ENCODE peak calls at places on chromosomes 11 and 22, in nine cellular contexts. L, P, G, H, U, M, I, F and B are unnamed samples.

GRCh38 chr11:106642331-106642730 is 375.9 kb downstream of the GUCY1A2 start:
- DNase-seq in M (no peak), G (no peak), P (no peak), U (no peak), F (peak; percentile 91), H (no peak), L (no peak), I (no peak), B (no peak)

GRCh38 chr11:120073196-120073595 is 64.7 kb downstream of the TRIM29 start:
- DNase-seq in M (no peak), P (no peak), I (no peak), F (no peak), H (no peak), L (no peak), U (no peak), G (no peak), B (no peak)

GRCh38 chr11:19407692-19408091 is 166.9 kb upstream of the E2F8 start:
- DNase-seq in H (no peak), L (no peak), F (no peak), M (no peak), U (no peak), P (no peak), I (no peak), G (no peak), B (no peak)

GRCh38 chr11:85718991-85719807 is 33.2 kb upstream of the CCDC89 start:
- DNase-seq in P (peak; percentile 86), L (no peak), H (no peak), M (no peak), G (no peak), I (peak; percentile 97), F (peak; percentile 100), U (peak; percentile 10), B (no peak)

GRCh38 chr22:46131151-46131587 is 19.2 kb upstream of the PPARA start:
- DNase-seq in P (peak; percentile 89), F (no peak), M (no peak), L (no peak), H (no peak), G (no peak), I (no peak), U (no peak), B (no peak)

GRCh38 chr22:24938741-24939341 is 7.7 kb downstream of the LHFPL7 start:
- DNase-seq in M (peak; percentile 61), L (no peak), U (no peak), F (peak; percentile 25), I (peak; percentile 52), G (peak; percentile 50), P (peak; percentile 94), H (no peak), B (peak; percentile 63)

GRCh38 chr11:67308031-67308866 is 4.9 kb downstream of the SSH3 start:
- DNase-seq in G (no peak), L (peak; percentile 17), P (no peak), F (no peak), I (no peak), M (no peak), U (no peak), H (no peak), B (no peak)

GRCh38 chr22:30650508-30651116 is 15.0 kb downstream of the SLC35E4 start:
- DNase-seq in I (no peak), U (peak; percentile 25), H (no peak), L (peak; percentile 32), P (no peak), M (no peak), G (peak; percentile 42), F (no peak), B (no peak)

GRCh38 chr22:40479126-40479800 is 108.9 kb downstream of the SGSM3 start:
- DNase-seq in H (no peak), M (no peak), I (no peak), L (no peak), F (no peak), U (no peak), G (no peak), P (no peak), B (no peak)

GRCh38 chr11:113477321-113477720 is 2.1 kb upstream of the DRD2 start:
- DNase-seq in P (peak; percentile 57), M (no peak), U (no peak), I (no peak), L (no peak), F (no peak), G (no peak), H (no peak), B (no peak)

GRCh38 chr11:14386895-14387480 is 28.0 kb upstream of the RRAS2 start:
- DNase-seq in F (peak; percentile 89), P (peak; percentile 90), M (peak; percentile 31), G (no peak), H (no peak), U (peak; percentile 27), L (no peak), I (peak; percentile 79), B (no peak)

GRCh38 chr11:7949934-7950333 is 8.4 kb upstream of the OR10A3 start:
- DNase-seq in H (no peak), G (no peak), L (no peak), P (no peak), F (no peak), U (no peak), I (no peak), M (no peak), B (no peak)

GRCh38 chr11:104876838-104877500 is 21.3 kb downstream of the CASP12 start:
- DNase-seq in U (no peak), L (no peak), M (no peak), G (peak; percentile 43), P (no peak), I (no peak), H (no peak), F (no peak), B (no peak)

GRCh38 chr11:9057888-9058287 is 33.5 kb downstream of the SCUBE2 start:
- DNase-seq in I (no peak), M (no peak), G (no peak), F (no peak), L (no peak), U (no peak), P (peak; percentile 76), H (no peak), B (no peak)

GRCh38 chr22:36419177-36419911 is 31.6 kb upstream of the MYH9 start:
- DNase-seq in H (peak; percentile 80), L (no peak), M (no peak), G (peak; percentile 87), F (peak; percentile 96), P (peak; percentile 38), U (no peak), I (peak; percentile 35), B (peak; percentile 69)

GRCh38 chr22:35835998-35836691 is 118.5 kb downstream of the APOL5 start:
- DNase-seq in H (peak; percentile 49), F (peak; percentile 86), I (peak; percentile 84), U (no peak), P (peak; percentile 84), L (peak; percentile 43), M (peak; percentile 93), G (peak; percentile 80), B (peak; percentile 64)

GRCh38 chr11:68206211-68206610 is 6.9 kb downstream of the KMT5B start:
- DNase-seq in F (peak; percentile 69), I (peak; percentile 63), L (no peak), U (no peak), M (peak; percentile 77), H (no peak), P (peak; percentile 88), G (peak; percentile 77), B (peak; percentile 88)

GRCh38 chr22:41030891-41031290 is 61.5 kb upstream of the EP300 start:
- DNase-seq in M (no peak), P (no peak), U (no peak), F (peak; percentile 63), L (no peak), I (peak; percentile 64), H (no peak), G (no peak), B (no peak)

GRCh38 chr11:125933030-125933813 is 12.6 kb upstream of the VSIG10L2 start:
- DNase-seq in M (no peak), P (peak; percentile 59), U (no peak), G (no peak), L (peak; percentile 10), F (no peak), I (no peak), H (no peak), B (no peak)

GRCh38 chr11:103970850-103971249 is 65.6 kb upstream of the DDI1 start:
- DNase-seq in H (no peak), P (no peak), I (no peak), M (no peak), G (no peak), L (no peak), U (no peak), F (no peak), B (no peak)

GRCh38 chr22:21778705-21779363 is 43.2 kb upstream of the YPEL1 start:
- DNase-seq in U (no peak), G (no peak), P (no peak), F (peak; percentile 90), L (peak; percentile 17), H (no peak), M (no peak), I (peak; percentile 71), B (no peak)

GRCh38 chr11:8907116-8907515 is 3.9 kb upstream of the AKIP1 start:
- DNase-seq in H (no peak), M (no peak), L (no peak), P (no peak), G (no peak), I (no peak), U (no peak), F (no peak), B (no peak)

GRCh38 chr22:27965547-27965946 is 46.5 kb upstream of the PITPNB start:
- DNase-seq in H (no peak), F (peak; percentile 35), U (no peak), I (no peak), M (no peak), P (no peak), L (no peak), G (peak; percentile 17), B (no peak)

GRCh38 chr11:91798240-91798639 is 426.4 kb upstream of the FAT3 start:
- DNase-seq in F (no peak), G (no peak), M (no peak), U (no peak), H (no peak), P (no peak), I (no peak), L (no peak), B (no peak)

GRCh38 chr11:62902932-62903331 is 18.2 kb downstream of the CHRM1 start:
- DNase-seq in U (no peak), F (peak; percentile 69), L (no peak), I (no peak), P (no peak), G (no peak), M (no peak), H (no peak), B (no peak)

GRCh38 chr11:130625907-130626306 is 177.5 kb downstream of the ADAMTS15 start:
- DNase-seq in G (no peak), F (no peak), U (no peak), P (no peak), M (no peak), H (no peak), L (no peak), I (no peak), B (no peak)

GRCh38 chr11:34050967-34051348 is 573 bp upstream of the CAPRIN1 start:
- DNase-seq in G (no peak), H (no peak), L (no peak), P (no peak), M (no peak), U (no peak), F (peak; percentile 30), I (no peak), B (no peak)

GRCh38 chr11:120746836-120747609 is 235.5 kb downstream of the GRIK4 start:
- DNase-seq in G (no peak), H (no peak), F (no peak), I (no peak), L (no peak), P (no peak), U (no peak), M (peak; percentile 100), B (no peak)

GRCh38 chr22:30318773-30319419 is 7.8 kb downstream of the TBC1D10A start:
- DNase-seq in H (no peak), P (peak; percentile 27), F (no peak), L (no peak), M (no peak), G (no peak), I (no peak), U (no peak), B (no peak)

GRCh38 chr11:1727088-1727690 is 23.2 kb downstream of the IFITM10 start:
- DNase-seq in P (no peak), I (no peak), M (no peak), G (no peak), L (no peak), U (no peak), F (no peak), H (no peak), B (no peak)

GRCh38 chr22:30823015-30823370 is 128.3 kb downstream of the OSBP2 start:
- DNase-seq in U (no peak), G (no peak), I (peak; percentile 25), F (no peak), H (no peak), L (no peak), M (no peak), P (peak; percentile 70), B (no peak)